ENCODE peak calls at places on chromosomes 13 and 19, in five cellular contexts. W, Y, J, V and H are unnamed samples.

GRCh38 chr13:50267917-50268316 is 252.7 kb downstream of the KCNRG start:
- DNase-seq in W (no peak), J (peak; percentile 20), V (no peak), Y (no peak), H (no peak)

GRCh38 chr13:41456768-41457588 is at the start of gene RGCC:
- DNase-seq in W (peak; percentile 43), V (peak; percentile 42), Y (peak; percentile 89), J (peak; percentile 29), H (peak; percentile 55)

GRCh38 chr13:48175200-48175599 is 57.8 kb upstream of the ITM2B start:
- DNase-seq in W (no peak), Y (no peak), V (no peak), J (no peak), H (no peak)

GRCh38 chr13:33649212-33649917 is 168.6 kb upstream of the RFC3 start:
- DNase-seq in V (peak; percentile 99), W (no peak), J (no peak), Y (no peak), H (no peak)

GRCh38 chr19:58407658-58408151 is 744 bp upstream of the ZNF584 start:
- DNase-seq in J (no peak), W (no peak), Y (peak; percentile 69), V (peak; percentile 31), H (no peak)

GRCh38 chr13:20969182-20969581 is 66.6 kb upstream of the XPO4 start:
- DNase-seq in J (peak; percentile 67), V (no peak), Y (no peak), W (peak; percentile 19), H (peak; percentile 51)

GRCh38 chr13:44732503-44733098 is 156.5 kb upstream of the TSC22D1 start:
- DNase-seq in J (no peak), V (no peak), Y (no peak), W (peak; percentile 62), H (no peak)

GRCh38 chr13:52848455-52849190 is at the start of gene PCDH8:
- DNase-seq in Y (peak; percentile 97), J (no peak), V (peak; percentile 91), W (peak; percentile 2), H (no peak)

GRCh38 chr19:12969292-12969988 is at the start of gene DAND5:
- DNase-seq in W (no peak), Y (no peak), J (no peak), V (no peak), H (no peak)

GRCh38 chr19:480016-480855 is 16.1 kb upstream of the MADCAM1 start:
- DNase-seq in W (peak; percentile 58), J (peak; percentile 49), V (no peak), Y (peak; percentile 92), H (peak; percentile 76)

GRCh38 chr19:944663-945241 is 18.9 kb downstream of the ARID3A start:
- DNase-seq in W (no peak), Y (no peak), V (no peak), J (no peak), H (peak; percentile 42)